ENCODE peak calls at places on chromosome X, in four cellular contexts. F is fibroblast of lung, G is body of pancreas, Y is caudate nucleus. H is an unnamed sample.

GRCh38 chrX:42094208-42094607 is 170.9 kb upstream of the CASK start:
- DNase-seq in F (no peak), G (no peak), Y (no peak), H (no peak)

GRCh38 chrX:46637937-46638336 is 64.4 kb downstream of the CHST7 start:
- DNase-seq in F (no peak), G (no peak), Y (no peak), H (no peak)

GRCh38 chrX:75746891-75747639 is 38.0 kb downstream of the MAGEE2 start:
- DNase-seq in F (peak), G (peak), Y (no peak), H (peak)

GRCh38 chrX:38304010-38304409 is 23.3 kb downstream of the RPGR start:
- DNase-seq in F (peak), G (no peak), Y (no peak), H (no peak)

GRCh38 chrX:23854122-23854521 is 53.6 kb downstream of the APOO start:
- DNase-seq in F (no peak), G (no peak), Y (no peak), H (no peak)

GRCh38 chrX:134622056-134622812 is 36.0 kb downstream of the PLAC1 start:
- DNase-seq in F (peak), G (peak), Y (no peak), H (no peak)

GRCh38 chrX:38110231-38110630 is 103.9 kb downstream of the SYTL5 start:
- DNase-seq in F (no peak), G (no peak), Y (no peak), H (no peak)

GRCh38 chrX:72306851-72307645 is 1.3 kb upstream of the CITED1 start:
- DNase-seq in F (peak), G (peak), Y (peak), H (peak)

GRCh38 chrX:37000140-37000539 is 8.0 kb upstream of the FAM47C start:
- DNase-seq in F (no peak), G (no peak), Y (no peak), H (no peak)

GRCh38 chrX:132146456-132146855 is 18.6 kb upstream of the FRMD7 start:
- DNase-seq in F (no peak), G (no peak), Y (no peak), H (no peak)

GRCh38 chrX:12986886-12987285 is 12.0 kb downstream of the TMSB4X start:
- DNase-seq in F (no peak), G (no peak), Y (no peak), H (no peak)
- H3K27ac ChIP-seq in F (no peak), G (no peak), Y (no peak), H (no peak)

DNA sequence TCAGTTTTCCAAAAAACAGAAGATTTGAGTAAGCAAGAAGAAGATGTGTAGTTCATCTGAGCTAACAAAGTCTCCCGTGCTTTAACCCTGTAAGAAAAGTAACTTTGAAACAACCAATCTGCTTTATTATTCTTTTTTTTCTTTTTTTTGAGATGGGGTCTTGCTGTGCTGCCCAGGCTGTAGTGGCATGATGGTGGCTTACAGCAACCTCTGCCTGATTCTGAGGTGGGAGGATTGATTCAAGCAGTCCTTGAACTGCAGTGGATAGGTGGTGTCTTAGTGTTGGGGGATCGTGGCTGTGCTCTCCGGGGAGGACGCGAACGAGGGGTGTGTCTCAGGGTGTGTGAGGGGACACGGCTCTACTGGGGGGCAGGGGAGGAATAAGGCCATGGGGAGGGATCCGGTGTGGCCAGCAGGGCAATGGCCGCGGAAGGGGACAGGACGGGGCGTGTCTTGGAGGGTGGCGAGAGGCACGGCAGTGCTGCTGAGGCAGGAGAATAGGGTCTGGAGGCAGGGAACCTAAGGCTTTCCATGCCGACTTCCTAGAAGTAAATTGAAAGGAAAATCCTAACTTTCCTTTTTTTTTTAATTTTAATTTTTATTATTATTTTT is 2.4 kb downstream of the ARSD start:
- DNase-seq in F (no peak), G (no peak), Y (no peak), H (no peak)
- H3K27ac ChIP-seq in F (no peak), G (no peak), Y (no peak), H (no peak)

GRCh38 chrX:54494970-54495813 is 842 bp downstream of the FGD1 start:
- DNase-seq in F (peak), G (peak), Y (no peak), H (no peak)

GRCh38 chrX:54492340-54492739 is 3.7 kb downstream of the FGD1 start:
- DNase-seq in F (peak), G (no peak), Y (no peak), H (no peak)

GRCh38 chrX:54496517-54496852 is 451 bp upstream of the FGD1 start:
- DNase-seq in F (no peak), G (no peak), Y (no peak), H (no peak)

GRCh38 chrX:54495814-54496516 is at the start of gene FGD1:
- DNase-seq in F (peak), G (peak), Y (peak), H (peak)

GRCh38 chrX:54494166-54494969 is 1.7 kb downstream of the FGD1 start:
- DNase-seq in F (peak), G (no peak), Y (no peak), H (no peak)
- H3K27ac ChIP-seq in F (peak), G (no peak), Y (no peak), H (no peak)

GRCh38 chrX:152833378-152833777 is 2.5 kb downstream of the NSDHL start:
- DNase-seq in F (no peak), G (no peak), Y (no peak), H (no peak)
- H3K27ac ChIP-seq in F (no peak), G (no peak), Y (no peak), H (no peak)

DNA sequence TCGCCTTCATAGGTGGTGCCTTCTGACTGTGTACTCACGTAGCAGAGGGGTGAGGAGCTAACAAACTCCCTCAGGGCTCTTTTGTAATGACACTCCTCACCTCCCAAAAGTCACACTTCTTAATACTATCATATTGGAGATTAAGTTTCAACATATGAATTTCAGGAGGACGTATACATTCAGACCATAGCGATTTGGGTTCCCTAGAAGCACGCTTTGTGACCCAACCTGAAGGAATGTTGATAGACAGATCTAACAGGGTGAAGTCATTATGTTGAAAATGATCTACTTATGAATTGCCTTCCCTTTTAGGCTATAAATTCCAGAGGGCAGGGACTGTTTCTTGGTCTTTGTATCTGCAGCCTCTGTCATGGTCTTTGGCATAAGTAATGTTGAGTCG is 3.2 kb upstream of the KLHL34 start:
- DNase-seq in F (no peak), G (no peak), Y (no peak), H (no peak)
- H3K27ac ChIP-seq in F (no peak), G (no peak), Y (no peak), H (no peak)

DNA sequence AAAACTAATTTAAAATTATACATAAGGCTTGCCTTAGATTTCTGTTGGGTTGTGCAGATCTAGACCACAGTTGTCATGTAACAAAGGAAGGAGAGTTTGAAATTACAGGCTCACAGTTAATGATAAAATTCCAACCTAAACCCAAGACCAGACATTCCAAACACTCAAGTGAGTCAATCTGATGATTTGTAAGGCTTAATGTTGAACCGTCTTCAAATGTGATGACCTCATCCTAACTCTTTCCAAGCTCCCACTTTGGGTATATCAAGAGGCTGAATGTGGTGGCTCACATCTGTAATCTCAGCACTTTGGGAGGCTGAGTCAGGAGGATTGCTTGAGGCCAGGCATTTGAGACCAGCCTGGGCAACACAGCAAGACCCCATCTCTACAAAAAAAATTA is 149.2 kb downstream of the TBL1X start:
- DNase-seq in F (peak), G (no peak), Y (no peak), H (no peak)
- H3K27ac ChIP-seq in F (no peak), G (no peak), Y (no peak), H (no peak)

GRCh38 chrX:65696613-65697012 is 29.2 kb downstream of the MSN start:
- DNase-seq in F (no peak), G (no peak), Y (no peak), H (no peak)
- H3K27ac ChIP-seq in F (peak), G (no peak), Y (peak), H (peak)